ENCODE peak calls at places on chromosomes 6 and 20, in six cellular contexts. R is fibroblast of the aortic adventitia, Q is cardiac fibroblast, F is cardiac muscle cell, E is choroid plexus epithelial cell, N is fibroblast of mammary gland. M is an unnamed sample.

GRCh38 chr6:5213851-5214507 is 46.8 kb downstream of the LYRM4 start:
- DNase-seq in R (peak), E (peak), N (peak), F (no peak), Q (peak), M (no peak)

GRCh38 chr6:112308476-112308875 is 38.7 kb upstream of the RFPL4B start:
- DNase-seq in F (no peak), N (peak), R (peak), E (no peak), Q (no peak), M (no peak)

GRCh38 chr20:5642155-5642981 is 107.8 kb upstream of the SHLD1 start:
- DNase-seq in F (no peak), R (peak), Q (peak), N (peak), E (peak), M (no peak)

GRCh38 chr20:44993343-44993742 is 27.0 kb downstream of the STK4 start:
- DNase-seq in Q (peak), E (peak), R (peak), F (no peak), N (no peak), M (no peak)

GRCh38 chr6:132382630-132383175 is 18.6 kb downstream of the MOXD1 start:
- DNase-seq in F (no peak), E (no peak), Q (no peak), N (no peak), R (no peak), M (no peak)

GRCh38 chr20:2576317-2576727 is 39.9 kb downstream of the TMC2 start:
- DNase-seq in N (no peak), Q (no peak), E (no peak), F (no peak), R (peak), M (no peak)

GRCh38 chr6:10855233-10855632 is 16.9 kb upstream of the MAK start:
- DNase-seq in Q (no peak), E (no peak), N (no peak), R (no peak), F (no peak), M (no peak)

GRCh38 chr20:13348301-13349239 is 127.5 kb downstream of the ISM1 start:
- DNase-seq in F (no peak), N (no peak), Q (no peak), E (peak), R (peak), M (no peak)

GRCh38 chr6:11043961-11044711 is at the start of gene ELOVL2:
- DNase-seq in R (peak), F (peak), E (peak), N (peak), Q (peak), M (peak)

GRCh38 chr6:24940311-24940917 is 4.7 kb upstream of the RIPOR2 start:
- DNase-seq in E (no peak), N (no peak), F (no peak), R (no peak), Q (no peak), M (no peak)

GRCh38 chr20:44885392-44886275 is at the start of gene YWHAB:
- DNase-seq in F (peak), N (peak), E (peak), R (peak), Q (peak), M (peak)

GRCh38 chr20:24662756-24663399 is 193.4 kb downstream of the SYNDIG1 start:
- DNase-seq in N (peak), Q (no peak), F (no peak), R (peak), E (no peak), M (no peak)

GRCh38 chr6:26031595-26032386 is 55.4 kb upstream of the HFE start:
- DNase-seq in R (peak), Q (peak), E (peak), N (peak), F (peak), M (peak)
- TF ChIP-seq CTCF in R (peak), Q (peak), E (peak), N (no peak), F (peak), M (no peak)

GRCh38 chr6:113570651-113571050 is 286.5 kb upstream of the MARCKS start:
- DNase-seq in E (peak), N (no peak), F (no peak), Q (no peak), R (no peak), M (no peak)
- TF ChIP-seq CTCF in E (peak), N (no peak), F (peak), Q (peak), R (peak), M (no peak)

GRCh38 chr6:168197636-168198301 is 118.8 kb upstream of the FRMD1 start:
- DNase-seq in E (no peak), R (no peak), N (no peak), F (no peak), Q (no peak), M (no peak)

GRCh38 chr6:168200571-168201134 is 118.9 kb downstream of the DACT2 start:
- DNase-seq in E (no peak), N (no peak), R (no peak), F (no peak), Q (no peak), M (no peak)

GRCh38 chr6:168201799-168202198 is 117.8 kb downstream of the DACT2 start:
- DNase-seq in F (no peak), Q (no peak), E (no peak), N (no peak), R (no peak), M (no peak)

GRCh38 chr6:168198302-168199180 is 119.5 kb upstream of the FRMD1 start:
- DNase-seq in N (no peak), Q (no peak), R (no peak), E (no peak), F (no peak), M (no peak)

GRCh38 chr6:168201383-168201782 is 118.2 kb downstream of the DACT2 start:
- DNase-seq in E (no peak), N (no peak), F (no peak), R (no peak), Q (no peak), M (no peak)
- TF ChIP-seq CTCF in E (peak), N (no peak), F (peak), R (no peak), Q (no peak), M (no peak)

DNA sequence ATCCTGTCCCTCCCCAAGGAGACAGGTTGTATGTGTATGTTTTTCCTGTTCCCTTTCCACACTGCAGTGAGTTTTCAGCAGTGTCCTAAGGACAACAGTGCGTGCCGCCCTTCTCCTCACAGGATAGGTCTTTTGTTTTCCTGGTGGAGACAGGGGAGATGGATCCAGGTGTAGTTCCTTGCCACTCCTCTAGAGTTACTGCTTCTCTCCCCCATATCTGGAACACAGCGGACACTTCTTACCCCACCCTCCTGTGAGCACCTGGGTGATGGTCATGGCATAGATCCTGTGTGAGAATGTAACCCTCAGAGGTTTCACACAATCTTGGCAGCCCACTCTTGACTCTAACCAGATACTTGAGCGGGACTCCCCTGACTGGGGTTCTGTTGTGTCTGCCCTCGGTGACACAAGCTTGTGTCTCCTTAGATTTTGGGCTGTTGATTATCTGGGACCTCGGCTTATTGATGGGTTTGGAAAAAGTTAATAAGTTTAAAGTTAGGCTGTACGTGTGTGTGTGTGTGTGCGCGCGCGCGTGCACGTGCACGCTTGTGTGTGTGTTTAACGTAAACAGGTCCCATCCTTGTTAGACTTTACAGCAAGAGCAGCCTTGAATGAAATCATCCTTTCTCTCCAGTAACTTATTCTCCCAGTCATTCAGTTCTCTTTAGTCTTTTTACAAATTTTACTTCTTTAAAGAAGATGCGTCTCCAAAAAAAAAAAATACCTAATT is 131.3 kb upstream of the EDN1 start:
- DNase-seq in Q (no peak), N (no peak), F (no peak), R (no peak), E (no peak), M (no peak)
- TF ChIP-seq CTCF in Q (no peak), N (peak), F (no peak), R (no peak), E (no peak), M (peak)